ENCODE peak calls at places on chromosomes 4 and X, in five cellular contexts. F, O, A, W and U are unnamed samples.

GRCh38 chr4:138410266-138410665 is 168.1 kb upstream of the SLC7A11 start:
- DNase-seq in O (no peak), F (no peak), A (no peak), W (no peak), U (no peak)

GRCh38 chrX:150897371-150898319 is 823 bp downstream of the CD99L2 start:
- DNase-seq in A (no peak), F (no peak), W (peak; percentile 60), O (no peak), U (peak; percentile 6)

GRCh38 chrX:49999048-49999447 is 76.7 kb downstream of the CLCN5 start:
- DNase-seq in O (no peak), F (no peak), A (no peak), W (no peak), U (no peak)

GRCh38 chrX:69670001-69670555 is 54.2 kb downstream of the EDA start:
- DNase-seq in F (no peak), W (no peak), A (no peak), O (no peak), U (no peak)

GRCh38 chrX:30992381-30992904 is 79.4 kb downstream of the FTHL17 start:
- DNase-seq in W (peak; percentile 83), A (no peak), O (no peak), F (no peak), U (peak; percentile 10)

GRCh38 chr4:164779080-164779479 is 25.1 kb downstream of the SMIM31 start:
- DNase-seq in A (no peak), O (no peak), F (no peak), W (no peak), U (peak; percentile 32)

GRCh38 chrX:37813570-37813969 is 33.7 kb downstream of the CYBB start:
- DNase-seq in O (no peak), A (no peak), W (no peak), F (no peak), U (no peak)

GRCh38 chrX:459611-460010 is 72.9 kb upstream of the PPP2R3B start:
- DNase-seq in A (no peak), W (no peak), F (no peak), O (no peak), U (no peak)

GRCh38 chr4:3311095-3311372 is 18.2 kb downstream of the RGS12 start:
- DNase-seq in W (no peak), F (no peak), A (peak; percentile 49), O (no peak), U (no peak)

GRCh38 chr4:52635130-52635529 is 24.0 kb downstream of the USP46 start:
- DNase-seq in O (no peak), F (no peak), A (no peak), W (no peak), U (no peak)

GRCh38 chrX:77502951-77503525 is 55.8 kb downstream of the FGF16 start:
- DNase-seq in F (no peak), A (no peak), O (no peak), W (no peak), U (no peak)

GRCh38 chrX:19627533-19627932 is 112.2 kb upstream of the MAP3K15 start:
- DNase-seq in O (no peak), W (no peak), A (no peak), F (peak; percentile 3), U (peak; percentile 23)